ENCODE peak calls at places on chromosomes 5 and 9, in nine cellular contexts. T, V, W, U, G, S, C, Z and E are unnamed samples.

GRCh38 chr9:14497476-14497875 is 183.5 kb upstream of the NFIB start:
- DNase-seq in G (no peak), S (no peak), T (no peak), C (no peak), V (no peak), Z (no peak), W (no peak), U (no peak), E (no peak)

GRCh38 chr5:168793844-168794837 is 215.0 kb upstream of the PANK3 start:
- DNase-seq in C (no peak), S (no peak), Z (no peak), U (no peak), T (no peak), W (peak; percentile 24), V (peak; percentile 90), G (peak; percentile 12), E (no peak)

GRCh38 chr5:133427121-133427777 is 185.1 kb downstream of the FSTL4 start:
- DNase-seq in Z (no peak), W (no peak), G (no peak), V (no peak), T (no peak), U (no peak), S (peak; percentile 46), C (no peak), E (no peak)

GRCh38 chr9:95363051-95363841 is 45.7 kb upstream of the FANCC start:
- DNase-seq in T (no peak), V (no peak), U (no peak), Z (no peak), G (no peak), S (no peak), W (peak; percentile 14), C (no peak), E (no peak)

GRCh38 chr5:28249771-28250415 is 1211.5 kb upstream of the CDH9 start:
- DNase-seq in T (no peak), V (no peak), C (no peak), U (no peak), S (no peak), G (no peak), W (no peak), Z (no peak), E (no peak)

GRCh38 chr5:133471699-133472098 is 140.6 kb downstream of the FSTL4 start:
- DNase-seq in S (no peak), V (no peak), W (no peak), T (no peak), G (no peak), Z (no peak), U (no peak), C (no peak), E (no peak)

GRCh38 chr9:128412120-128412790 is 8.4 kb upstream of the CERCAM start:
- DNase-seq in V (peak; percentile 48), G (peak; percentile 59), Z (peak; percentile 38), W (peak; percentile 45), U (peak; percentile 7), T (no peak), C (peak; percentile 43), S (peak; percentile 95), E (peak; percentile 64)

GRCh38 chr5:2008851-2009629 is 126.3 kb upstream of the IRX4 start:
- DNase-seq in Z (no peak), G (no peak), S (no peak), V (no peak), W (no peak), C (no peak), U (no peak), T (no peak), E (no peak)

GRCh38 chr9:98801969-98802371 is 5.5 kb upstream of the GALNT12 start:
- DNase-seq in Z (no peak), W (no peak), U (no peak), S (no peak), V (peak; percentile 39), C (no peak), T (no peak), G (no peak), E (no peak)

GRCh38 chr9:116687762-116688160 is 656 bp downstream of the TRIM32 start:
- DNase-seq in T (no peak), W (no peak), S (no peak), U (no peak), G (no peak), V (peak; percentile 26), Z (no peak), C (no peak), E (no peak)

GRCh38 chr9:129451089-129451656 is 169.7 kb downstream of the C9orf50 start:
- DNase-seq in C (peak; percentile 49), U (no peak), T (no peak), W (no peak), G (no peak), S (no peak), Z (no peak), V (no peak), E (no peak)

GRCh38 chr5:90408571-90409317 is 812 bp downstream of the CETN3 start:
- DNase-seq in T (peak; percentile 0), S (no peak), U (no peak), V (no peak), G (no peak), Z (no peak), W (peak; percentile 11), C (no peak), E (no peak)

GRCh38 chr5:152113401-152113800 is 188.8 kb upstream of the GLRA1 start:
- DNase-seq in Z (peak; percentile 51), C (no peak), G (no peak), V (no peak), T (no peak), S (no peak), U (peak; percentile 56), W (no peak), E (no peak)

GRCh38 chr9:100227636-100228035 is 125.1 kb downstream of the TEX10 start:
- DNase-seq in S (no peak), U (no peak), T (no peak), C (no peak), V (no peak), W (no peak), G (no peak), Z (no peak), E (no peak)

GRCh38 chr5:78899922-78900362 is 85.2 kb downstream of the ARSB start:
- DNase-seq in C (no peak), V (peak; percentile 38), Z (no peak), G (no peak), S (peak; percentile 64), T (no peak), W (peak; percentile 69), U (no peak), E (peak; percentile 29)

GRCh38 chr9:71270554-71270953 is 149.1 kb upstream of the TRPM3 start:
- DNase-seq in C (no peak), G (no peak), V (no peak), S (no peak), T (no peak), W (peak; percentile 2), U (no peak), Z (no peak), E (no peak)

GRCh38 chr5:148830220-148830619 is 3.8 kb downstream of the ADRB2 start:
- DNase-seq in T (no peak), W (no peak), G (no peak), V (no peak), Z (no peak), S (no peak), C (no peak), U (no peak), E (no peak)

GRCh38 chr5:31630931-31631330 is 8.0 kb upstream of the PDZD2 start:
- DNase-seq in U (no peak), V (no peak), G (no peak), W (no peak), C (peak; percentile 71), S (no peak), T (no peak), Z (no peak), E (no peak)

GRCh38 chr5:73496984-73497457 is 1.2 kb upstream of the BTF3 start:
- DNase-seq in S (no peak), U (no peak), C (no peak), T (no peak), G (no peak), V (peak; percentile 30), Z (no peak), W (peak; percentile 79), E (no peak)

GRCh38 chr9:68844196-68844595 is 139.2 kb downstream of the PIP5K1B start:
- DNase-seq in S (no peak), Z (no peak), W (no peak), G (no peak), U (no peak), V (no peak), T (no peak), C (no peak), E (no peak)

GRCh38 chr9:78296208-78296892 is 575 bp upstream of the PSAT1 start:
- DNase-seq in S (peak; percentile 76), Z (no peak), U (no peak), W (peak; percentile 60), G (peak; percentile 56), T (no peak), C (peak; percentile 42), V (peak; percentile 29), E (peak; percentile 24)

GRCh38 chr9:93316726-93317494 is 133.0 kb downstream of the WNK2 start:
- DNase-seq in S (no peak), Z (no peak), T (no peak), U (no peak), C (no peak), V (no peak), G (no peak), W (no peak), E (no peak)

GRCh38 chr5:162231522-162231921 is 163.9 kb downstream of the GABRG2 start:
- DNase-seq in U (no peak), V (no peak), S (no peak), Z (no peak), C (no peak), T (no peak), G (no peak), W (no peak), E (no peak)

GRCh38 chr9:15724006-15724405 is 171.2 kb downstream of the CCDC171 start:
- DNase-seq in U (no peak), C (no peak), S (no peak), G (no peak), Z (no peak), W (peak; percentile 21), V (peak; percentile 20), T (no peak), E (no peak)

GRCh38 chr9:14096182-14096922 is 217.6 kb downstream of the NFIB start:
- DNase-seq in S (no peak), U (no peak), T (no peak), G (no peak), Z (no peak), C (no peak), W (peak; percentile 17), V (no peak), E (no peak)

GRCh38 chr5:103571730-103572129 is 9.1 kb upstream of the NUDT12 start:
- DNase-seq in T (no peak), V (no peak), U (no peak), S (no peak), W (no peak), C (no peak), Z (no peak), G (no peak), E (no peak)